ENCODE peak calls at places on chromosomes 2 and 18, in five cellular contexts. C, Q, U, F and S are unnamed samples.

GRCh38 chr18:47036927-47037605 is 1.6 kb upstream of the ELOA2 start:
- DNase-seq in C (no peak), Q (no peak), U (no peak), F (no peak), S (no peak)

GRCh38 chr2:235765181-235765820 is 271.5 kb downstream of the AGAP1 start:
- DNase-seq in C (no peak), Q (no peak), U (no peak), F (no peak), S (no peak)

GRCh38 chr2:120845281-120845680 is 109.6 kb downstream of the GLI2 start:
- DNase-seq in C (no peak), Q (no peak), U (no peak), F (no peak), S (no peak)

GRCh38 chr18:63590368-63590767 is 3.2 kb downstream of the SERPINB13 start:
- DNase-seq in C (no peak), Q (no peak), U (no peak), F (no peak), S (no peak)

GRCh38 chr2:45898819-45899218 is 247.3 kb downstream of the PRKCE start:
- DNase-seq in C (no peak), Q (no peak), U (no peak), F (no peak), S (peak)

GRCh38 chr2:11667866-11668637 is 1.9 kb downstream of the NTSR2 start:
- DNase-seq in C (no peak), Q (no peak), U (no peak), F (no peak), S (no peak)

GRCh38 chr2:181847729-181848128 is 43.8 kb upstream of the ITPRID2 start:
- DNase-seq in C (no peak), Q (no peak), U (no peak), F (no peak), S (no peak)

GRCh38 chr2:223697921-223698645 is 95.9 kb upstream of the SCG2 start:
- DNase-seq in C (no peak), Q (no peak), U (no peak), F (no peak), S (no peak)

GRCh38 chr2:218569661-218570500 is 1.2 kb downstream of the CNOT9 start:
- DNase-seq in C (peak), Q (no peak), U (no peak), F (no peak), S (peak)

GRCh38 chr2:160878622-160879021 is 281.6 kb upstream of the TANK start:
- DNase-seq in C (no peak), Q (no peak), U (no peak), F (no peak), S (no peak)

GRCh38 chr2:25606892-25607291 is 66.5 kb downstream of the DTNB start:
- DNase-seq in C (peak), Q (no peak), U (peak), F (no peak), S (peak)

GRCh38 chr2:216286616-216287231 is 85.6 kb downstream of the MARCHF4 start:
- DNase-seq in C (no peak), Q (no peak), U (no peak), F (no peak), S (no peak)

GRCh38 chr2:221569342-221570278 is 2.5 kb downstream of the EPHA4 start:
- DNase-seq in C (no peak), Q (peak), U (peak), F (no peak), S (no peak)

GRCh38 chr18:12233378-12233777 is 20.8 kb upstream of the CIDEA start:
- DNase-seq in C (no peak), Q (no peak), U (no peak), F (peak), S (no peak)

GRCh38 chr2:41934323-41935003 is 113.4 kb upstream of the PKDCC start:
- DNase-seq in C (no peak), Q (no peak), U (no peak), F (no peak), S (no peak)

GRCh38 chr2:19176977-19177376 is 181.4 kb downstream of the OSR1 start:
- DNase-seq in C (no peak), Q (no peak), U (no peak), F (no peak), S (no peak)

GRCh38 chr2:150475479-150476212 is 11.8 kb downstream of the RND3 start:
- DNase-seq in C (no peak), Q (no peak), U (no peak), F (no peak), S (peak)

GRCh38 chr2:209638346-209638745 is 133.3 kb upstream of the UNC80 start:
- DNase-seq in C (no peak), Q (no peak), U (no peak), F (no peak), S (no peak)

GRCh38 chr18:61503688-61504087 is 170.5 kb downstream of the CDH20 start:
- DNase-seq in C (no peak), Q (no peak), U (no peak), F (no peak), S (no peak)

GRCh38 chr2:219253753-219254589 is at the start of gene TUBA4A:
- DNase-seq in C (peak), Q (peak), U (peak), F (peak), S (peak)

GRCh38 chr2:239499989-239500914 is 99.4 kb upstream of the HDAC4 start:
- DNase-seq in C (no peak), Q (no peak), U (no peak), F (no peak), S (no peak)

GRCh38 chr2:225041871-225042799 is at the start of gene DOCK10:
- DNase-seq in C (no peak), Q (peak), U (no peak), F (no peak), S (peak)

GRCh38 chr2:127589358-127589757 is 53.9 kb downstream of the MYO7B start:
- DNase-seq in C (no peak), Q (no peak), U (no peak), F (no peak), S (no peak)

GRCh38 chr2:26086155-26086634 is 52.3 kb downstream of the RAB10 start:
- DNase-seq in C (no peak), Q (no peak), U (no peak), F (no peak), S (no peak)

GRCh38 chr2:29213871-29214341 is 98.7 kb downstream of the CLIP4 start:
- DNase-seq in C (no peak), Q (no peak), U (no peak), F (no peak), S (no peak)

GRCh38 chr2:162773352-162773751 is 65.2 kb downstream of the KCNH7 start:
- DNase-seq in C (no peak), Q (no peak), U (no peak), F (no peak), S (no peak)

GRCh38 chr2:80527119-80527518 is 222.6 kb upstream of the LRRTM1 start:
- DNase-seq in C (no peak), Q (no peak), U (no peak), F (no peak), S (no peak)

GRCh38 chr2:213231966-213232365 is 52.3 kb upstream of the SPAG16 start:
- DNase-seq in C (no peak), Q (no peak), U (no peak), F (no peak), S (no peak)

GRCh38 chr2:60544980-60545560 is 8.4 kb downstream of the BCL11A start:
- DNase-seq in C (no peak), Q (no peak), U (no peak), F (no peak), S (no peak)

GRCh38 chr18:49619792-49620191 is 57.9 kb downstream of the LIPG start:
- DNase-seq in C (no peak), Q (no peak), U (no peak), F (no peak), S (no peak)

GRCh38 chr2:70664525-70664924 is 103.5 kb downstream of the ADD2 start:
- DNase-seq in C (no peak), Q (no peak), U (no peak), F (no peak), S (no peak)

GRCh38 chr2:85913854-85914524 is 25.2 kb upstream of the ST3GAL5 start:
- DNase-seq in C (no peak), Q (no peak), U (no peak), F (no peak), S (no peak)

GRCh38 chr18:28005164-28005563 is 171.8 kb downstream of the CDH2 start:
- DNase-seq in C (no peak), Q (no peak), U (no peak), F (no peak), S (no peak)

GRCh38 chr2:234211797-234212196 is 161.3 kb downstream of the SPP2 start:
- DNase-seq in C (no peak), Q (no peak), U (no peak), F (no peak), S (peak)

GRCh38 chr2:134338180-134338579 is 84.3 kb downstream of the MGAT5 start:
- DNase-seq in C (no peak), Q (no peak), U (no peak), F (no peak), S (no peak)

GRCh38 chr18:33355756-33356155 is 84.8 kb downstream of the CCDC178 start:
- DNase-seq in C (no peak), Q (no peak), U (no peak), F (no peak), S (no peak)

GRCh38 chr2:106161938-106162814 is 31.9 kb downstream of the UXS1 start:
- DNase-seq in C (no peak), Q (no peak), U (no peak), F (no peak), S (peak)

GRCh38 chr2:228401065-228401912 is 219.8 kb upstream of the SPHKAP start:
- DNase-seq in C (no peak), Q (no peak), U (no peak), F (no peak), S (no peak)

GRCh38 chr2:62423235-62423634 is 82.8 kb downstream of the TMEM17 start:
- DNase-seq in C (peak), Q (no peak), U (no peak), F (no peak), S (no peak)

GRCh38 chr2:8004250-8004681 is 677.6 kb upstream of the ID2 start:
- DNase-seq in C (no peak), Q (no peak), U (no peak), F (peak), S (peak)